ENCODE peak calls at places on chromosomes 7 and 10, in five cellular contexts. H, I, B, E and A are unnamed samples.

GRCh38 chr10:75417522-75417927 is 13.9 kb upstream of the LRMDA start:
- DNase-seq in H (no peak), I (peak), B (no peak), E (no peak), A (no peak)

GRCh38 chr10:123250640-123251039 is 96.4 kb downstream of the BUB3 start:
- DNase-seq in H (no peak), I (no peak), B (no peak), E (no peak), A (no peak)

GRCh38 chr10:90846746-90847145 is 11.1 kb downstream of the HTR7 start:
- DNase-seq in H (no peak), I (no peak), B (no peak), E (no peak), A (peak)

GRCh38 chr10:79123547-79123963 is 54.8 kb downstream of the ZMIZ1 start:
- DNase-seq in H (no peak), I (no peak), B (no peak), E (no peak), A (no peak)

GRCh38 chr10:99394761-99395386 is 35.5 kb downstream of the GOT1 start:
- DNase-seq in H (no peak), I (no peak), B (no peak), E (no peak), A (peak)

GRCh38 chr10:74923556-74923955 is 97.2 kb downstream of the KAT6B start:
- DNase-seq in H (no peak), I (no peak), B (no peak), E (no peak), A (no peak)

GRCh38 chr7:107920048-107920772 is 29.2 kb downstream of the DLD start:
- DNase-seq in H (no peak), I (no peak), B (no peak), E (no peak), A (peak)

GRCh38 chr10:97333351-97333600 is 1.3 kb downstream of the FRAT2 start:
- DNase-seq in H (peak), I (peak), B (peak), E (no peak), A (peak)

GRCh38 chr7:112566392-112567324 is 85.9 kb downstream of the LSMEM1 start:
- DNase-seq in H (no peak), I (no peak), B (peak), E (no peak), A (no peak)
- H3K4me3 ChIP-seq in H (no peak), I (no peak), B (no peak), E (no peak), A (peak)

GRCh38 chr10:22278441-22278782 is 37.8 kb upstream of the COMMD3 start:
- DNase-seq in H (no peak), I (no peak), B (no peak), E (no peak), A (no peak)
- H3K4me3 ChIP-seq in H (no peak), I (no peak), B (no peak), E (no peak), A (no peak)

GRCh38 chr10:8056378-8056777 is 1.9 kb downstream of the GATA3 start:
- DNase-seq in H (no peak), I (peak), B (no peak), E (no peak), A (peak)

GRCh38 chr10:8054243-8054497 is 318 bp upstream of the GATA3 start:
- DNase-seq in H (no peak), I (no peak), B (no peak), E (no peak), A (peak)

GRCh38 chr10:8054498-8055407 is at the start of gene GATA3:
- DNase-seq in H (peak), I (peak), B (peak), E (no peak), A (peak)

GRCh38 chr10:8056891-8057331 is 2.4 kb downstream of the GATA3 start:
- DNase-seq in H (no peak), I (peak), B (no peak), E (no peak), A (peak)

DNA sequence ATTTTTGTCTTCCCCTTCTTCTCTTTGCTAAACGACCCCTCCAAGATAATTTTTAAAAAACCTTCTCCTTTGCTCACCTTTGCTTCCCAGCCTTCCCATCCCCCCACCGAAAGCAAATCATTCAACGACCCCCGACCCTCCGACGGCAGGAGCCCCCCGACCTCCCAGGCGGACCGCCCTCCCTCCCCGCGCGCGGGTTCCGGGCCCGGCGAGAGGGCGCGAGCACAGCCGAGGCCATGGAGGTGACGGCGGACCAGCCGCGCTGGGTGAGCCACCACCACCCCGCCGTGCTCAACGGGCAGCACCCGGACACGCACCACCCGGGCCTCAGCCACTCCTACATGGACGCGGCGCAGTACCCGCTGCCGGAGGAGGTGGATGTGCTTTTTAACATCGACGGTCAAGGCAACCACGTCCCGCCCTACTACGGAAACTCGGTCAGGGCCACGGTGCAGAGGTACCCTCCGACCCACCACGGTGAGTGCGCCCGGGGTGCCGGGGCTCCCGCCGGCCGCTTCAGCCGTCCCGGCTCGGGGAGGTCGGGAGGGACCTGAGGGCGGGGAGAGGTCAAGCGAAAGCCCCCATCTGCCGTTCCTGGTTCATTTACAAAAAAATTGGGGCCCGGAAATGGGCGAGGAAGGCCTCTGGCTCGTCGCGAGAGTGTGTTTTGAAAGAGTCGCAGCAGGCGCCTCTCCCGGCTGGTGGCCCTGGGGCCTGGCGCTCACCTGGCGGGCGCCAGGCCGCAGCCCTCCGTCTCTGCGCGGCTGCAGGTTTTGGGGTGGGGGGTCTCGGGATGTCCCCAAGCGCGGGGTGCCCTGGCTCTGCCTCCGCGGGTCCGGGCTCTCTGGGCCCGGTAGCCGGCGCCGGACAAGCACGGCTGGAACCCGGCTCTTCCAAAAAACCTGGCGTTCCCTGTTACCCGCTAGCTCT is 1.2 kb downstream of the GATA3 start:
- DNase-seq in H (peak), I (peak), B (no peak), E (no peak), A (peak)
- H3K4me3 ChIP-seq in H (peak), I (peak), B (peak), E (no peak), A (no peak)

DNA sequence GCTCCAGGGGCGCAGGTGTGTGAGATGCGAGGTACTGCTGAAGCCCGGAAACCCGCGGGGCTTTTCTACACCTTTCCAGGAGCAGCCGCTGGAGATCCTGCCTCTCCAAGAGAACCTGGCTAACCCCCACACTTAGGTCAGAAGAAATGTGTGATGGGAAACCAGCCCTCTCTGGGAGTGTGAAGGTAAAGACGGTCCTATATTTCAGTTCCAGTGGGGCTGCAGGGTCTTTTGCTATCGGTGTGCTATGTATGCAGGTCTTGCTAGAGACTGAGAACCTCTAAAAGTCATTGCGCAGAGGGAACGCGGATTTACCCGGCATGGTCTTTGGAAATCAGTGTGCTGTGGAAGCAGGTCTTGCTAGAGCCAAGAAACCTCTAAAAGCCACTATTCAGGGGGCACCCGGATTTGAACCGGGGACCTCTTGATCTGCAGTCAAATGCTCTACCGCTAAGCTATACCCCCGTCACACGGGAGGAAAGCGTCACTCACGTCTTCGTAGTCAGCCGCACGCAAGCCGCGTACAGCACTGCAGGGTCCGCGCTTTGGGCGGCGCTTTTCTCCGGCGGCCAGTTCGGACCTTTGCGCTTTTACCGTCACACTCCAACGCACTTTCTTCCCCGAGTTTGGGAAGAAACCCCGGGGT is 46.0 kb downstream of the ZNF777 start:
- DNase-seq in H (peak), I (peak), B (peak), E (peak), A (peak)
- H3K4me3 ChIP-seq in H (no peak), I (peak), B (no peak), E (no peak), A (peak)

GRCh38 chr7:55092186-55092976 is 73.6 kb downstream of the EGFR start:
- DNase-seq in H (no peak), I (no peak), B (no peak), E (no peak), A (no peak)
- H3K4me3 ChIP-seq in H (no peak), I (no peak), B (no peak), E (no peak), A (no peak)

DNA sequence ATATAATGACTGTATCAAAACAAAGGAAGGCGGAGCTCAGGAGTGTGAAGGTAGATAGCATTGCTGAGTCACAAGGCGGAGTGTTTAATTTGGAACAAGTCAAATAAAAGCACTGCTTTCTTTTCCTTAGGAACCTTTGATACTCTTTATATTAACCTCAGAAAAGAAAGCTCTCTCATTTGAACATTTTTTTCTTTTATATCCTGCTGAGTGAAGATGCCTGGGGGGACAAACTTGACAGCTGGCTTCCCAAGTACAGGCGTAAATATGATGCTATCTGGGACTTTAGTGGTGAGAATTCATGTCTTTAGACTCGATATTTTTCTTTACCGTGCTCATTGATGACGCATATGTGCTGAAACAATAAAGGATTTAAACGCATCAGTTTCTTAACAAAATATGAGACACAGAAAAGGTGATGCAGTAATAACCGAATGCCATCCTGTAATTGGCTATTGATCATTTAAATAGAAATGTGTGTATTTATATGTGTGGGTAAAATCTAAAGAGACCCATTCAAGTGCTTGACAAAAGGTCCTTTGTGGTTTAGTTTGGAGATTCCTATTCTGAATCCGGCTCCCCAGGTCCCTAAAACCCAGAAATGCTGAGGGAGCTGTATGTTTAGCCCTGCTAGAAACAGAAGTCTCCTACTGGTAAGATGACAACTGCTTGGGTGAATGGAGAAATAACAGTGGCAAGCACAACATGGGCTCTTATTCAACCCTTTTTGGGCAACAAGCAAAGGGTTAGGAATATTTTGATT is 102.7 kb downstream of the PRTFDC1 start:
- DNase-seq in H (no peak), I (no peak), B (peak), E (peak), A (no peak)
- H3K4me3 ChIP-seq in H (no peak), I (no peak), B (no peak), E (no peak), A (no peak)

DNA sequence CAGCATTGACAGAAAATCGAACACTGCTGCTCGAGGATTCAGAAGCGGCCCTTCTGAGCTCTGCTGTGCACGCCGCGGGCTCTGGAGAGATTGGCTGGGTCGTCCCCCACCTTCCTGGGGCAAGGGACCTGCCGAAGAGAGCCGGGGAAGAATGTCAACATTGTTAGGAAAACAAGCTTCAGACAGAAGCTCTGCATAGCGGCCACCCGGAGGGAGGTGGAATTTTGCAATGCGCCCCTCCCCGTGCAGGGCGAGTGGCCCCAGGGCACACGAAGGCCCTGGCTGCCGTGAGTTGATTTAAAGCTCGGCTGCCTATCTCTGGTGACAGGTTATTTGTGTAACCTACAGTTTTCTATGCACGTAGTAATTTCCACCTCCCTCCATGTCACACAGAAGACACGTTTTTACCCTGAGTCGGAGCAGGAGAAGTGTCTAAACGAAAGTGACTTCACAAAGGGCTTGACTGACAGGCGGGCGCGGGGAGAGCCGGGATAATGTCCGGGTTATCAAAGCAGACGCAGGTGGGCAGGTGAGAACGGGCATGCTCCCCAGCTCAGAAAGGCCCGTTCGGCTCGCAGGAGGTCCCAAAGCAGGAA is 84.7 kb downstream of the PDGFA start:
- DNase-seq in H (peak), I (peak), B (peak), E (no peak), A (no peak)
- H3K4me3 ChIP-seq in H (no peak), I (no peak), B (no peak), E (no peak), A (no peak)

DNA sequence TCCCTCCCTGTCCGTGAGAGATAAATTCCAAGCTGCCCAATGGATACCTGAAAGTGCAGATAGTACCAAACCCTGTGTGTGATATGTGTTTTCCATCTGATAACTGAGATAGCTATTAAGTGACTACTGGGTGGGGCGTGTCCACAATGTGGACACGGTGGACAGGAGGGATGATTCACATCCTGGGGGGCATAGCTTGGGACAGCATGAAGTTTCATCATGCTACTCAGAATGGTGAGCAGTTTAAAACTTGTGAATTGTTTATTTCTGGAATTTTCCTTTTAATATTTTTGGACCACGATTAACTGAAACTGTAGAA is 158.6 kb downstream of the CREB5 start:
- DNase-seq in H (no peak), I (no peak), B (no peak), E (no peak), A (no peak)
- H3K4me3 ChIP-seq in H (no peak), I (no peak), B (no peak), E (no peak), A (no peak)

GRCh38 chr7:100689230-100690135 is 4.6 kb downstream of the GIGYF1 start:
- DNase-seq in H (no peak), I (peak), B (no peak), E (no peak), A (peak)

GRCh38 chr7:100692578-100692961 is 1.5 kb downstream of the GIGYF1 start:
- DNase-seq in H (no peak), I (no peak), B (no peak), E (no peak), A (peak)

GRCh38 chr7:100693312-100694195 is 496 bp downstream of the GIGYF1 start:
- DNase-seq in H (peak), I (peak), B (no peak), E (peak), A (peak)

GRCh38 chr7:100694196-100694745 is at the start of gene GIGYF1:
- DNase-seq in H (peak), I (peak), B (peak), E (peak), A (peak)

DNA sequence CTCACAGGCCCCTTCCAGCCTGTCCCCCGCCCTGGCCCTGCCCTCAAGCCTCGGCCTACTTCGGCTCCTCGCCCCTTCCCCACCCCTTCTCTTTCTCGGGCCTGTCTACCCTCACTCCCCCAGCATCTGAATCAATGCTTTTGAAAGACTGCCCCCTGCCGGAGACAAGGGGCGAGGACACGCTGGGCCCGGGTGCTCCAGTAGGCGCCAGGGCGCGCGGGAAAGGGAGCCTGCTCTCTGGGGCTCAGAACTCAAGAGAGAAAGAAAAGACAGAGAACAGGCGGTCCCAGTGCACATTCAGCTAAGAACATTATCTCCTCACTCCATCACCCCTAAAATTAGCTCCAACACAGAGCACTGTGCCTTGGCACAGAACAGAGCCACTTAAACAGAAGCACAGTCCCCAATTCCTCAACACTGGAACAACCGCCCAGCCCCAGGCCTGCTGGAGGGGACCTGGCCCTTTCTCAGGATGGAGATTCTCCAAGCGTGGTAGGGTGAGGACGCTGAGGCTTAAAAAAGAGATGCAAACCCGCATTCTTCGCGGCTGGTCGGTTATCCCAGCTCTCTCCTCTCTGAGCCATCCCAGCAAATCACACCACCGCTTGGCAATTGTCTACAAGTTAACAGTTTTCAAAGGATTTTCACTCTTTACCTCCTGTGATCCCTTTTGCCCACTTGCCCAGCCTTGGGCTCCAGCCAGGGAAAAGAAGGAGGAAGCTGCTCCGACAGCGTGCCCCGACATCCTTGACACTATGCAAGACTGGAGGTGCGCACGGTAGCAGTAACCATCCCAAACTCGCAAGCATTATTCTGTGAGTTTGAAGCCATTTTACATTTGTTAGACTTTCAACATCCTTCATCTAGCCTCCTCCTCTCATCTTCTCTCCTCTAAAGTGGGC is 2.1 kb downstream of the GIGYF1 start:
- DNase-seq in H (peak), I (peak), B (peak), E (peak), A (peak)
- H3K4me3 ChIP-seq in H (no peak), I (peak), B (peak), E (no peak), A (peak)

GRCh38 chr10:62924344-62924748 is 108.2 kb upstream of the EGR2 start:
- DNase-seq in H (peak), I (peak), B (peak), E (peak), A (no peak)
- H3K4me3 ChIP-seq in H (no peak), I (peak), B (no peak), E (no peak), A (no peak)